ENCODE peak calls at places on chromosomes 4 and X, in four cellular contexts. H, U, L and G are unnamed samples.

GRCh38 chrX:9765072-9765736 is 443 bp downstream of the GPR143 start:
- DNase-seq in L (no peak), H (no peak), U (no peak), G (no peak)

GRCh38 chrX:119459181-119459580 is 9.1 kb upstream of the SLC25A5 start:
- DNase-seq in H (no peak), U (no peak), L (no peak), G (no peak)

GRCh38 chr4:7621252-7621651 is 186.5 kb upstream of the PSAPL1 start:
- DNase-seq in H (no peak), L (no peak), U (no peak), G (no peak)

GRCh38 chrX:40440841-40441240 is 139.9 kb upstream of the ATP6AP2 start:
- DNase-seq in H (no peak), L (no peak), U (no peak), G (no peak)

GRCh38 chr4:79241846-79242245 is 84.0 kb downstream of the NAA11 start:
- DNase-seq in L (no peak), H (no peak), U (peak), G (no peak)

GRCh38 chrX:150990910-150991309 is 7.8 kb downstream of the HMGB3 start:
- DNase-seq in H (no peak), U (no peak), L (no peak), G (no peak)

GRCh38 chrX:71216446-71216845 is 6.6 kb upstream of the GJB1 start:
- DNase-seq in H (peak), L (no peak), U (no peak), G (no peak)

GRCh38 chr4:140078366-140078765 is 75.6 kb downstream of the MAML3 start:
- DNase-seq in L (no peak), U (peak), H (no peak), G (no peak)

GRCh38 chr4:110886270-110886669 is 263.4 kb upstream of the PITX2 start:
- DNase-seq in H (no peak), L (no peak), U (no peak), G (no peak)

GRCh38 chr4:93759506-93759905 is 69.0 kb upstream of the ATOH1 start:
- DNase-seq in U (no peak), L (no peak), H (no peak), G (no peak)

GRCh38 chr4:865121-865465 is 39.2 kb upstream of the CPLX1 start:
- DNase-seq in U (no peak), L (no peak), H (no peak), G (no peak)

GRCh38 chr4:18934197-18934596 is 912.6 kb upstream of the LCORL start:
- DNase-seq in L (no peak), U (no peak), H (no peak), G (no peak)

GRCh38 chrX:40933132-40934078 is 151.8 kb upstream of the USP9X start:
- DNase-seq in L (peak), H (no peak), U (peak), G (peak)

GRCh38 chr4:46123872-46124755 is at the start of gene GABRG1:
- DNase-seq in U (no peak), L (no peak), H (no peak), G (no peak)
- TF ChIP-seq FOXK2 in U (no peak), L (no peak), H (no peak), G (no peak)

GRCh38 chr4:125991398-125991797 is 676.6 kb downstream of the FAT4 start:
- DNase-seq in H (no peak), U (no peak), L (no peak), G (no peak)

GRCh38 chr4:125994430-125994829 is 679.7 kb downstream of the FAT4 start:
- DNase-seq in H (no peak), U (no peak), L (no peak), G (no peak)

GRCh38 chr4:125988464-125988863 is 673.7 kb downstream of the FAT4 start:
- DNase-seq in U (no peak), L (no peak), H (no peak), G (no peak)

DNA sequence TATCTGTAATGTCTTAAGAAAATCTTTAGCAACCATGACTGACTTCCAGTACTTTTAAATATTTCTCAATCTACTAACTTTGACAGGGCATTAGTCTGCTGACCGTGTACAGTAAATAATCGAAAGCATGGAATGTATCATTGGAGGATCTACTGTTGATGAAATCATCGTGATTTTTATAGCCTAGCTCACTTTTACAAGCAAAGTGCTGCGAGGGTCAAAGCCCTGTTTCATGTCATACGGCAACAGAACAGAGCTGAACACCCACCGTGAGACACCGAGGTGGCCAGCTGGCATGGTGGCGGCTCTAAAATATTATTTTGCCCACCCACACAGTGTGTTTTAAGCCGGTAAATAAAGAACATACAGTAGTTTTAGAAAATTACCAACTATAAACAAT is 679.3 kb downstream of the FAT4 start:
- DNase-seq in L (no peak), U (peak), H (no peak), G (no peak)
- TF ChIP-seq FOXK2 in L (no peak), U (no peak), H (no peak), G (no peak)

GRCh38 chrX:123909498-123909897 is 49.6 kb downstream of the XIAP start:
- DNase-seq in U (no peak), H (no peak), L (no peak), G (no peak)
- TF ChIP-seq FOXK2 in U (no peak), H (no peak), L (no peak), G (no peak)

DNA sequence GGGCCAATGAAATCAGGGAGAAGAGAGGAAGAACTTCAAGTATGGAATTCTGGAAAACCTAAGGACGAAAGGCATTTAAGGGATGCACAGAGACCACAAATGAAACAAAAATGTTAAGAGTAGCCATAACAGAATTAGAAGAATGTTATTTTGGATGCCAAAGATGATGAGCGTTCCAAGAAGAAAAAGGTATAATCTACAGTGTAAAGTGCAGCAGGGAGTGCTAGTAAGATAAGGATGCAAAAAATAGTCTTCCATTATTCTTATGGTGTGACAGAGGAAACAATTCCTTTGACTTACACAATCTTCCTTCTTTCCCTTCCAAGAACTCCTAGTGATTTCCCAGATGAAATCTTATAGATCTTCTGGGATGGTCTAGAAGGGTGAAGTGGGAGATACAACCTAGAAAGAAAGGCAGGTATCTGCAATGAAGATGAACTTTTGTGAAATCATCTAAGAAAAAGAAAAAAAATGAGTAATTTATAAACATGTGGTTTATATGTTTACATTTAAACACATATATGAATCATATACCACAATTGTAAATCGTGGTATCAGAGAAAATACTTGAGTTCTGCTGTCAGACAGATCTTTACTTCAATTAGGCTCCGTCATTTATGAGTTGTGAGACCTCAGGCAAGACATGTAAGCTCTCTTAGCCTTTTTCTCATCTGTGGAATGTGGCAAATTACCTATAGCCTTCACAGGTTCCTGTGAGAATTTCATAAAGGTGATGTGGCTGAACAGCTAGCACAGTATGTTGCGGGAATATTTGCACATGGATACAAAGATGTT is 8.1 kb downstream of the MORF4L2 start:
- DNase-seq in L (no peak), U (no peak), H (no peak), G (no peak)
- TF ChIP-seq FOXK2 in L (no peak), U (no peak), H (no peak), G (no peak)

DNA sequence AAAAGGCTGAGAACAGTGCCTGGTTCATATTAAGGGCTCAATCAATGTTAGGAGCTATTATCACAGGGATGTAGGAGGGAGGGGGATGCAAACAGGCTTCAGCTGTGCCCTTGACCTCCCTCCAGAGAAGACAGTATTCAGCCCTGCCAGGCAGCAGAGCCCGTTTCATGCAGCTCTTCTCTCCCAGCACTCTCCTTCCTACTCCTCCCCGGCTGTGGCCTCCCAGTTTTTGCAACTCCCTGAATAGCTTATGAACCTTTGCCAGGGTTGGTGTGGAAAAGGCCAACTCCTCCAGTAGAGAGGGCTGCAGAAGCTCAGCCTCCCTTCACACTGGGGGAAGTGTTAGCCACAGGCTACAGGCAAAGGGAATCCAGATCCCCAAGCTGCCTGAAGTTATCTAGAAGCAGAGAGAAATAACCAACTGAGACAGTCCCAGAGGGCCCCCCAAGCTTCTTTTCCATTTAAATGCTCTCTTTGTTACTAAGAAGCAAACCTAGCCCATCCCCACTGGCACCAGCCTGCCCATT is 31.7 kb upstream of the APLN start:
- DNase-seq in U (no peak), H (no peak), L (no peak), G (no peak)
- TF ChIP-seq FOXK2 in U (no peak), H (no peak), L (no peak), G (no peak)

GRCh38 chr4:8912506-8912905 is 40.9 kb upstream of the HMX1 start:
- DNase-seq in U (no peak), H (no peak), L (peak), G (no peak)

GRCh38 chr4:8910100-8910821 is 38.6 kb upstream of the HMX1 start:
- DNase-seq in L (no peak), H (no peak), U (no peak), G (no peak)

GRCh38 chr4:8912089-8912455 is 40.4 kb upstream of the HMX1 start:
- DNase-seq in H (no peak), L (no peak), U (no peak), G (no peak)

GRCh38 chr4:8910822-8911310 is 39.2 kb upstream of the HMX1 start:
- DNase-seq in L (no peak), U (no peak), H (no peak), G (no peak)

GRCh38 chr4:8911311-8912088 is 39.9 kb upstream of the HMX1 start:
- DNase-seq in U (no peak), H (no peak), L (no peak), G (no peak)
- TF ChIP-seq FOXK2 in U (no peak), H (no peak), L (no peak), G (no peak)

GRCh38 chr4:3747582-3747906 is 18.6 kb upstream of the ADRA2C start:
- DNase-seq in H (no peak), L (peak), U (peak), G (no peak)
- TF ChIP-seq FOXK2 in H (no peak), L (no peak), U (no peak), G (no peak)